ENCODE peak calls at places on chromosomes 11 and 22, in five cellular contexts. S is lung, X is ovary, L is testis, C is transverse colon. V is an unnamed sample. For H3K4me1, the result is how much of the 10 kb centered on the place peaks cover.

GRCh38 chr22:22720201-22720723 is 75.8 kb downstream of the GGTLC2 start:
- DNase-seq in S (no peak), X (no peak), L (peak), C (peak), V (no peak)

GRCh38 chr11:119051440-119052162 is 5.4 kb downstream of the HYOU1 start:
- DNase-seq in S (no peak), X (no peak), L (no peak), C (no peak), V (no peak)

GRCh38 chr11:68825603-68826002 is 16.1 kb downstream of the CPT1A start:
- DNase-seq in S (no peak), X (no peak), L (no peak), C (peak), V (peak)

GRCh38 chr11:33564856-33565453 is 135.7 kb downstream of the C11orf91 start:
- DNase-seq in S (no peak), X (no peak), L (peak), C (no peak), V (no peak)

GRCh38 chr11:130527648-130528300 is 79.3 kb downstream of the ADAMTS15 start:
- DNase-seq in S (no peak), X (no peak), L (no peak), C (no peak), V (no peak)

GRCh38 chr11:120125005-120125404 is 12.9 kb downstream of the TRIM29 start:
- DNase-seq in S (no peak), X (no peak), L (no peak), C (peak), V (no peak)

GRCh38 chr11:104222464-104222863 is 58.5 kb upstream of the PDGFD start:
- DNase-seq in S (no peak), X (no peak), L (no peak), C (no peak), V (no peak)

GRCh38 chr11:8338138-8338537 is 74.5 kb upstream of the LMO1 start:
- DNase-seq in S (no peak), X (no peak), L (peak), C (peak), V (peak)

GRCh38 chr11:35138949-35139881 is at the start of gene CD44:
- DNase-seq in S (peak), X (peak), L (peak), C (peak), V (peak)

GRCh38 chr22:38786631-38787030 is 7.3 kb downstream of the DNAL4 start:
- DNase-seq in S (no peak), X (no peak), L (peak), C (no peak), V (no peak)

GRCh38 chr11:36048496-36049247 is 104.8 kb downstream of the LDLRAD3 start:
- DNase-seq in S (no peak), X (no peak), L (no peak), C (no peak), V (no peak)

GRCh38 chr22:33576205-33576604 is 344.1 kb downstream of the LARGE1 start:
- DNase-seq in S (no peak), X (no peak), L (no peak), C (no peak), V (no peak)

GRCh38 chr11:72647882-72648281 is 26.3 kb downstream of the PDE2A start:
- DNase-seq in S (no peak), X (no peak), L (no peak), C (no peak), V (no peak)

GRCh38 chr22:39139933-39140332 is 12.5 kb downstream of the CBX7 start:
- DNase-seq in S (no peak), X (no peak), L (no peak), C (no peak), V (no peak)

GRCh38 chr11:17328856-17329490 is 22.6 kb upstream of the NCR3LG1 start:
- DNase-seq in S (no peak), X (no peak), L (no peak), C (no peak), V (peak)

GRCh38 chr11:126816655-126817054 is 183.9 kb downstream of the KIRREL3 start:
- DNase-seq in S (no peak), X (no peak), L (no peak), C (no peak), V (peak)

GRCh38 chr22:19750666-19751490 is 9.7 kb upstream of the TBX1 start:
- DNase-seq in S (no peak), X (no peak), L (no peak), C (no peak), V (no peak)

GRCh38 chr11:32985600-32985999 is 30.1 kb upstream of the DEPDC7 start:
- DNase-seq in S (no peak), X (no peak), L (no peak), C (no peak), V (no peak)

GRCh38 chr22:48429621-48430020 is 1398.1 kb downstream of the BRD1 start:
- DNase-seq in S (no peak), X (no peak), L (no peak), C (no peak), V (no peak)

GRCh38 chr11:78910322-78910721 is 335.7 kb upstream of the NARS2 start:
- DNase-seq in S (no peak), X (no peak), L (no peak), C (no peak), V (no peak)

GRCh38 chr11:8097062-8097814 is 16.2 kb downstream of the TUB start:
- DNase-seq in S (no peak), X (no peak), L (peak), C (no peak), V (peak)

GRCh38 chr11:118610773-118611432 is 3.5 kb downstream of the PHLDB1 start:
- DNase-seq in S (peak), X (peak), L (peak), C (peak), V (peak)

GRCh38 chr11:109423114-109423859 is 1.3 kb downstream of the C11orf87 start:
- DNase-seq in S (no peak), X (no peak), L (no peak), C (no peak), V (no peak)

GRCh38 chr11:8839306-8839956 is 71.6 kb upstream of the AKIP1 start:
- DNase-seq in S (no peak), X (no peak), L (no peak), C (no peak), V (no peak)

GRCh38 chr11:94776351-94777321 is 8.5 kb downstream of the AMOTL1 start:
- DNase-seq in S (no peak), X (no peak), L (no peak), C (no peak), V (peak)

GRCh38 chr11:115736146-115736545 is 231.9 kb upstream of the CADM1 start:
- DNase-seq in S (no peak), X (no peak), L (no peak), C (no peak), V (no peak)

GRCh38 chr11:20453657-20454316 is 66.3 kb downstream of the PRMT3 start:
- DNase-seq in S (no peak), X (no peak), L (no peak), C (no peak), V (no peak)

GRCh38 chr22:20531404-20532181 is 24.2 kb downstream of the MED15 start:
- DNase-seq in S (peak), X (no peak), L (peak), C (peak), V (peak)

GRCh38 chr22:39003165-39003638 is 10.9 kb upstream of the APOBEC3C start:
- DNase-seq in S (peak), X (peak), L (peak), C (peak), V (peak)

DNA sequence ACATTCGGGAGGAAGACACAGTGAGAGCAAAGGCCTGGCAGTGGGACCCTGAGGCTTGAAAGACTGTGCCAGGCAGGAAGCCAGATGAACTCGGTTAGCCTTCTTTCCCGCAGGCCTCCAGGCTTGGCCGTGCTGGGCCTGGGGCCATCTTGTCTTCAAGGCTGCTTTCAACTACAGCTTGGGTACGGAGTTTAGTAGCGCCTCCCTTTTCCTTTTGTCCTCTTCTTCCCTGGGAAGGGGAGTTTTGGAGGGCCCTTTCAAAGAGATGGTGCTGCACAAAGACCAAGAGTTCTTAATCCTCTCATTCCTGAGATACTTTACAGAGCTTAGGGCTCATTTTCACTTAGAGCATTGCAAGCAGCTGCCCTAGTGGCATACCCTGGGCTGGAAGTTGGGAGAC is 87.5 kb downstream of the TP53I11 start:
- DNase-seq in S (no peak), X (no peak), L (no peak), C (no peak), V (no peak)
- H3K27ac ChIP-seq in S (no peak), X (no peak), L (no peak), C (peak), V (peak)

GRCh38 chr11:67270256-67271211 is 4.3 kb downstream of the GRK2 start:
- DNase-seq in S (no peak), X (no peak), L (no peak), C (peak), V (no peak)

GRCh38 chr11:67268036-67268683 is 1.9 kb downstream of the GRK2 start:
- DNase-seq in S (no peak), X (no peak), L (no peak), C (peak), V (no peak)

GRCh38 chr11:67268684-67269268 is 2.5 kb downstream of the GRK2 start:
- DNase-seq in S (no peak), X (no peak), L (no peak), C (no peak), V (no peak)

GRCh38 chr11:67271212-67271547 is 4.9 kb downstream of the GRK2 start:
- DNase-seq in S (no peak), X (no peak), L (no peak), C (no peak), V (no peak)

DNA sequence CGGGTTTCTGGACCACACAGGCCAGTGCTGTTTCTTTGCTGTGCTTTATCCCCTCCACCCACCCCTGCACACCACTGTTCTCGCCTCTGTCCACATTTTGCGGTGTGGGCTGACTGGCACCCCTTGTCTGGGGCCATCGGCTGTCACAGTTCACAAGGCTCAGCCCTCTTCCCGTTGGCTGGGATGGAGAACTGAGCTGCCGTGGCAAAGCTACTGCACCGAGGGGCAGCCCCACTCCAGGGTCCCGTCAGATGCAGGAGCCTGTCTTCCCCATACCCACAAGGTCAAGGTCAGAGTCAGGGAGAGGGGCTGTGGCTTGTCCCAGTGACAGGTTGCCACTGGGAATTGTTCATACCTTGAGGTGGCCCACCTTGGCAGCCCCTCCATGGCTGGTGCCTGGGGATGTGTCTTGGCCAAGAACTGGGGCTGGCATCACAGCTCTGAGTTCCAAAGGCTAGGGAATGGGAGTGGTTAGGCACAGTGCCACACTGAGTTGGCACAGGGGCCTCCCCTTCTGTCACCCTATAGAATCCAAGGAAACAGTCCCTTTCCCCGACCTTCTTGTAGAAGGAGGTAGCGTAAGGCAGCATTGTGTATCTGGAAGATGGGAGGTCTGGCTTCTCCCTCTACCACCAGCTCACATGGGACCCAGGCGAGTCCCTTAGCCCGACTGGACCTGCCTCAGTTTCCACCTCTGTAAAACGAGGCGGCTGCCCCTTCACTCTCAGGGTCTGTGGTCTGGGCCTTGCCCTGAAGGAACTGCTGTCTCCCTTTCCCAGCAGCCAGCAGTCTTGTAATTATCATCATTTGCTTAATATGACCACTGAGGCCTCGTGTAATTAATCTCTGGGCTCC is 3.4 kb downstream of the GRK2 start:
- DNase-seq in S (no peak), X (no peak), L (no peak), C (peak), V (peak)
- H3K4me1 ChIP-seq in S (half or more), X (under half), L (half or more), C (half or more), V (half or more)

GRCh38 chr11:70489276-70489675 is 90.9 kb downstream of the CTTN start:
- DNase-seq in S (no peak), X (no peak), L (no peak), C (no peak), V (no peak)
- H3K4me3 ChIP-seq in S (no peak), X (no peak), L (no peak), C (no peak), V (no peak)

GRCh38 chr11:75428989-75429640 is 3.9 kb downstream of the KLHL35 start:
- DNase-seq in S (no peak), X (no peak), L (no peak), C (no peak), V (no peak)
- H3K27ac ChIP-seq in S (no peak), X (no peak), L (no peak), C (no peak), V (no peak)

GRCh38 chr22:26483439-26484359 is at the start of the genes HPS4 and SRRD:
- DNase-seq in S (peak), X (peak), L (peak), C (peak), V (peak)
- H3K4me1 ChIP-seq in S (under half), X (under half), L (under half), C (under half), V (half or more)

V was measured in stomach.